ENCODE peak calls at places on chromosomes 4 and X, in six cellular contexts. One of them, this sample, is unnamed.

GRCh38 chrX:150503898-150504219 is 64.6 kb upstream of the MTM1 start:
- DNase-seq in fibroblast of lung: no peak
- DNase-seq in mucosa of descending colon: peak
- DNase-seq in right atrium auricular region: no peak
- DNase-seq in HS-5: no peak
- DNase-seq in dorsolateral prefrontal cortex: no peak
- DNase-seq in this sample: no peak

GRCh38 chrX:106611682-106612402 is at the start of gene RADX:
- DNase-seq in mucosa of descending colon: peak
- DNase-seq in HS-5: peak
- DNase-seq in fibroblast of lung: peak
- DNase-seq in dorsolateral prefrontal cortex: peak
- DNase-seq in right atrium auricular region: peak
- DNase-seq in this sample: peak

GRCh38 chr4:19945501-19945900 is 306.2 kb upstream of the SLIT2 start:
- DNase-seq in fibroblast of lung: peak
- DNase-seq in mucosa of descending colon: no peak
- DNase-seq in HS-5: no peak
- DNase-seq in dorsolateral prefrontal cortex: no peak
- DNase-seq in right atrium auricular region: no peak
- DNase-seq in this sample: no peak

GRCh38 chrX:50721771-50722521 is 92.0 kb downstream of the SHROOM4 start:
- DNase-seq in fibroblast of lung: no peak
- DNase-seq in HS-5: no peak
- DNase-seq in dorsolateral prefrontal cortex: no peak
- DNase-seq in right atrium auricular region: no peak
- DNase-seq in mucosa of descending colon: no peak
- DNase-seq in this sample: no peak

GRCh38 chrX:9555354-9555753 is 90.5 kb downstream of the TBL1X start:
- DNase-seq in HS-5: no peak
- DNase-seq in fibroblast of lung: no peak
- DNase-seq in mucosa of descending colon: no peak
- DNase-seq in right atrium auricular region: no peak
- DNase-seq in dorsolateral prefrontal cortex: no peak
- DNase-seq in this sample: no peak

GRCh38 chr4:102569200-102569599 is 68.0 kb downstream of the NFKB1 start:
- DNase-seq in mucosa of descending colon: no peak
- DNase-seq in dorsolateral prefrontal cortex: no peak
- DNase-seq in HS-5: no peak
- DNase-seq in right atrium auricular region: no peak
- DNase-seq in fibroblast of lung: peak
- DNase-seq in this sample: no peak

GRCh38 chr4:151853034-151853433 is 92.2 kb upstream of the GATB start:
- DNase-seq in fibroblast of lung: no peak
- DNase-seq in right atrium auricular region: no peak
- DNase-seq in mucosa of descending colon: no peak
- DNase-seq in HS-5: no peak
- DNase-seq in dorsolateral prefrontal cortex: no peak
- DNase-seq in this sample: no peak

GRCh38 chrX:16594490-16594889 is 55.5 kb upstream of the S100G start:
- DNase-seq in right atrium auricular region: no peak
- DNase-seq in dorsolateral prefrontal cortex: no peak
- DNase-seq in mucosa of descending colon: no peak
- DNase-seq in HS-5: no peak
- DNase-seq in fibroblast of lung: no peak
- DNase-seq in this sample: no peak

GRCh38 chr4:7905461-7905915 is 34.2 kb downstream of the AFAP1 start:
- DNase-seq in mucosa of descending colon: no peak
- DNase-seq in right atrium auricular region: no peak
- DNase-seq in HS-5: no peak
- DNase-seq in fibroblast of lung: peak
- DNase-seq in dorsolateral prefrontal cortex: no peak
- DNase-seq in this sample: no peak

GRCh38 chr4:8106451-8107025 is 52.1 kb downstream of the ABLIM2 start:
- DNase-seq in dorsolateral prefrontal cortex: no peak
- DNase-seq in fibroblast of lung: no peak
- DNase-seq in right atrium auricular region: no peak
- DNase-seq in HS-5: no peak
- DNase-seq in mucosa of descending colon: no peak
- DNase-seq in this sample: no peak

GRCh38 chrX:134622813-134623185 is 35.5 kb downstream of the PLAC1 start:
- DNase-seq in dorsolateral prefrontal cortex: no peak
- DNase-seq in mucosa of descending colon: no peak
- DNase-seq in right atrium auricular region: no peak
- DNase-seq in fibroblast of lung: no peak
- DNase-seq in HS-5: no peak
- DNase-seq in this sample: no peak

GRCh38 chrX:455673-456072 is 69.0 kb upstream of the PPP2R3B start:
- DNase-seq in HS-5: no peak
- DNase-seq in fibroblast of lung: no peak
- DNase-seq in right atrium auricular region: no peak
- DNase-seq in mucosa of descending colon: no peak
- DNase-seq in dorsolateral prefrontal cortex: no peak
- DNase-seq in this sample: no peak

GRCh38 chrX:100368167-100368566 is 41.9 kb downstream of the PCDH19 start:
- DNase-seq in fibroblast of lung: peak
- DNase-seq in right atrium auricular region: no peak
- DNase-seq in HS-5: no peak
- DNase-seq in mucosa of descending colon: no peak
- DNase-seq in dorsolateral prefrontal cortex: no peak
- DNase-seq in this sample: no peak

GRCh38 chr4:55993994-55994657 is 45.4 kb downstream of the CEP135 start:
- DNase-seq in mucosa of descending colon: no peak
- DNase-seq in fibroblast of lung: no peak
- DNase-seq in right atrium auricular region: no peak
- DNase-seq in dorsolateral prefrontal cortex: no peak
- DNase-seq in HS-5: no peak
- DNase-seq in this sample: no peak

GRCh38 chr4:93828830-93829530 is 427 bp downstream of the ATOH1 start:
- DNase-seq in right atrium auricular region: no peak
- DNase-seq in HS-5: no peak
- DNase-seq in dorsolateral prefrontal cortex: no peak
- DNase-seq in mucosa of descending colon: peak
- DNase-seq in fibroblast of lung: no peak
- DNase-seq in this sample: no peak

GRCh38 chr4:87240341-87240740 is 19.9 kb upstream of the KLHL8 start:
- DNase-seq in dorsolateral prefrontal cortex: no peak
- DNase-seq in HS-5: no peak
- DNase-seq in fibroblast of lung: no peak
- DNase-seq in mucosa of descending colon: no peak
- DNase-seq in right atrium auricular region: no peak
- DNase-seq in this sample: no peak

GRCh38 chr4:76755756-76756155 is 142.2 kb downstream of the SOWAHB start:
- DNase-seq in right atrium auricular region: no peak
- DNase-seq in fibroblast of lung: no peak
- DNase-seq in HS-5: no peak
- DNase-seq in mucosa of descending colon: no peak
- DNase-seq in dorsolateral prefrontal cortex: no peak
- DNase-seq in this sample: no peak

GRCh38 chrX:114976321-114976720 is 41.1 kb downstream of the IL13RA2 start:
- DNase-seq in HS-5: peak
- DNase-seq in mucosa of descending colon: no peak
- DNase-seq in dorsolateral prefrontal cortex: no peak
- DNase-seq in right atrium auricular region: no peak
- DNase-seq in fibroblast of lung: peak
- DNase-seq in this sample: no peak

GRCh38 chr4:76570141-76570989 is 135.3 kb downstream of the SHROOM3 start:
- DNase-seq in HS-5: no peak
- DNase-seq in mucosa of descending colon: no peak
- DNase-seq in dorsolateral prefrontal cortex: no peak
- DNase-seq in right atrium auricular region: no peak
- DNase-seq in fibroblast of lung: peak
- DNase-seq in this sample: no peak

GRCh38 chr4:3786196-3786869 is 20.1 kb downstream of the ADRA2C start:
- DNase-seq in HS-5: no peak
- DNase-seq in fibroblast of lung: no peak
- DNase-seq in right atrium auricular region: no peak
- DNase-seq in mucosa of descending colon: peak
- DNase-seq in dorsolateral prefrontal cortex: peak
- DNase-seq in this sample: no peak

GRCh38 chrX:119477812-119478232 is 9.6 kb downstream of the SLC25A5 start:
- DNase-seq in right atrium auricular region: no peak
- DNase-seq in mucosa of descending colon: no peak
- DNase-seq in dorsolateral prefrontal cortex: no peak
- DNase-seq in fibroblast of lung: peak
- DNase-seq in HS-5: peak
- DNase-seq in this sample: no peak

GRCh38 chr4:48268956-48269860 is at the start of gene TEC:
- DNase-seq in mucosa of descending colon: no peak
- DNase-seq in fibroblast of lung: peak
- DNase-seq in dorsolateral prefrontal cortex: no peak
- DNase-seq in HS-5: peak
- DNase-seq in right atrium auricular region: peak
- DNase-seq in this sample: no peak

GRCh38 chr4:76156635-76157034 is 8.4 kb upstream of the NUP54 start:
- DNase-seq in dorsolateral prefrontal cortex: no peak
- DNase-seq in mucosa of descending colon: no peak
- DNase-seq in fibroblast of lung: no peak
- DNase-seq in HS-5: no peak
- DNase-seq in right atrium auricular region: no peak
- DNase-seq in this sample: no peak

GRCh38 chr4:141912831-141913230 is 276.4 kb downstream of the IL15 start:
- DNase-seq in HS-5: no peak
- DNase-seq in mucosa of descending colon: no peak
- DNase-seq in fibroblast of lung: peak
- DNase-seq in right atrium auricular region: no peak
- DNase-seq in dorsolateral prefrontal cortex: no peak
- DNase-seq in this sample: no peak

GRCh38 chr4:30619679-30620078 is 100.5 kb upstream of the PCDH7 start:
- DNase-seq in right atrium auricular region: no peak
- DNase-seq in fibroblast of lung: peak
- DNase-seq in HS-5: no peak
- DNase-seq in mucosa of descending colon: no peak
- DNase-seq in dorsolateral prefrontal cortex: no peak
- DNase-seq in this sample: no peak

GRCh38 chr4:133424611-133425010 is 275.5 kb downstream of the PCDH10 start:
- DNase-seq in mucosa of descending colon: no peak
- DNase-seq in dorsolateral prefrontal cortex: no peak
- DNase-seq in HS-5: no peak
- DNase-seq in fibroblast of lung: no peak
- DNase-seq in right atrium auricular region: no peak
- DNase-seq in this sample: no peak

GRCh38 chr4:7112656-7113055 is 44.8 kb upstream of the GRPEL1 start:
- DNase-seq in mucosa of descending colon: no peak
- DNase-seq in right atrium auricular region: no peak
- DNase-seq in dorsolateral prefrontal cortex: no peak
- DNase-seq in fibroblast of lung: no peak
- DNase-seq in HS-5: no peak
- DNase-seq in this sample: no peak

GRCh38 chr4:96164814-96165351 is 325.0 kb downstream of the PDHA2 start:
- DNase-seq in dorsolateral prefrontal cortex: no peak
- DNase-seq in mucosa of descending colon: no peak
- DNase-seq in right atrium auricular region: no peak
- DNase-seq in fibroblast of lung: peak
- DNase-seq in HS-5: peak
- DNase-seq in this sample: no peak

GRCh38 chrX:9500584-9500983 is 35.7 kb downstream of the TBL1X start:
- DNase-seq in HS-5: no peak
- DNase-seq in right atrium auricular region: no peak
- DNase-seq in mucosa of descending colon: no peak
- DNase-seq in dorsolateral prefrontal cortex: no peak
- DNase-seq in fibroblast of lung: no peak
- DNase-seq in this sample: no peak

GRCh38 chrX:74179071-74179470 is 124.9 kb upstream of the ZCCHC13 start:
- DNase-seq in HS-5: no peak
- DNase-seq in fibroblast of lung: peak
- DNase-seq in right atrium auricular region: no peak
- DNase-seq in dorsolateral prefrontal cortex: no peak
- DNase-seq in mucosa of descending colon: no peak
- DNase-seq in this sample: no peak

GRCh38 chrX:154308108-154308946 is 12.7 kb downstream of the TKTL1 start:
- DNase-seq in fibroblast of lung: peak
- DNase-seq in HS-5: no peak
- DNase-seq in dorsolateral prefrontal cortex: no peak
- DNase-seq in right atrium auricular region: peak
- DNase-seq in mucosa of descending colon: peak
- DNase-seq in this sample: no peak

GRCh38 chrX:14496674-14497073 is 32.7 kb upstream of the GLRA2 start:
- DNase-seq in right atrium auricular region: no peak
- DNase-seq in mucosa of descending colon: no peak
- DNase-seq in dorsolateral prefrontal cortex: no peak
- DNase-seq in fibroblast of lung: no peak
- DNase-seq in HS-5: no peak
- DNase-seq in this sample: no peak

GRCh38 chr4:24476209-24476781 is 108.1 kb downstream of the DHX15 start:
- DNase-seq in dorsolateral prefrontal cortex: no peak
- DNase-seq in fibroblast of lung: peak
- DNase-seq in HS-5: no peak
- DNase-seq in right atrium auricular region: no peak
- DNase-seq in mucosa of descending colon: no peak
- DNase-seq in this sample: no peak

GRCh38 chr4:7312691-7313090 is 120.4 kb downstream of the SORCS2 start:
- DNase-seq in dorsolateral prefrontal cortex: no peak
- DNase-seq in fibroblast of lung: no peak
- DNase-seq in HS-5: no peak
- DNase-seq in mucosa of descending colon: no peak
- DNase-seq in right atrium auricular region: no peak
- DNase-seq in this sample: no peak

GRCh38 chrX:115093206-115093605 is 75.8 kb upstream of the IL13RA2 start:
- DNase-seq in HS-5: no peak
- DNase-seq in fibroblast of lung: no peak
- DNase-seq in right atrium auricular region: no peak
- DNase-seq in mucosa of descending colon: no peak
- DNase-seq in dorsolateral prefrontal cortex: no peak
- DNase-seq in this sample: no peak

GRCh38 chr4:150224896-150225591 is 146.8 kb downstream of the DCLK2 start:
- DNase-seq in dorsolateral prefrontal cortex: no peak
- DNase-seq in right atrium auricular region: no peak
- DNase-seq in fibroblast of lung: peak
- DNase-seq in mucosa of descending colon: no peak
- DNase-seq in HS-5: peak
- DNase-seq in this sample: peak

GRCh38 chr4:139907001-139907809 is 241.6 kb downstream of the MGST2 start:
- DNase-seq in right atrium auricular region: no peak
- DNase-seq in mucosa of descending colon: no peak
- DNase-seq in fibroblast of lung: no peak
- DNase-seq in dorsolateral prefrontal cortex: no peak
- DNase-seq in HS-5: no peak
- DNase-seq in this sample: no peak

GRCh38 chr4:64581422-64581821 is 172.2 kb upstream of the TECRL start:
- DNase-seq in right atrium auricular region: no peak
- DNase-seq in fibroblast of lung: peak
- DNase-seq in HS-5: peak
- DNase-seq in mucosa of descending colon: no peak
- DNase-seq in dorsolateral prefrontal cortex: no peak
- DNase-seq in this sample: peak